ENCODE peak calls at places on chromosomes 5 and 9, in four cellular contexts. C is GM06990; J is naive thymus-derived CD4-positive, alpha-beta T cell; M is heart right ventricle. V is an unnamed sample. For H3K27me3, the result is how much of the 10 kb centered on the place peaks cover.

GRCh38 chr9:129483467-129484324 is 137.2 kb downstream of the C9orf50 start:
- DNase-seq in C (no peak), M (peak), J (no peak), V (peak)

GRCh38 chr5:159735749-159736660 is 180.3 kb upstream of the ADRA1B start:
- DNase-seq in J (no peak), M (no peak), C (no peak), V (no peak)

GRCh38 chr9:114486205-114486963 is 18.9 kb downstream of the WHRN start:
- DNase-seq in M (no peak), C (no peak), J (no peak), V (no peak)

GRCh38 chr5:132254321-132254977 is 3.0 kb upstream of the PDLIM4 start:
- DNase-seq in J (no peak), M (peak), C (no peak), V (no peak)

GRCh38 chr5:134917070-134917831 is 12.3 kb downstream of the PCBD2 start:
- DNase-seq in M (no peak), J (no peak), C (no peak), V (no peak)

GRCh38 chr5:159163700-159164044 is 45.7 kb downstream of the RNF145 start:
- DNase-seq in C (no peak), M (no peak), J (no peak), V (no peak)

GRCh38 chr9:72006481-72006880 is 53.9 kb downstream of the C9orf57 start:
- DNase-seq in C (no peak), M (no peak), J (no peak), V (no peak)

GRCh38 chr5:95284512-95285405 is at the start of gene MCTP1:
- DNase-seq in C (peak), J (no peak), M (no peak), V (peak)

DNA sequence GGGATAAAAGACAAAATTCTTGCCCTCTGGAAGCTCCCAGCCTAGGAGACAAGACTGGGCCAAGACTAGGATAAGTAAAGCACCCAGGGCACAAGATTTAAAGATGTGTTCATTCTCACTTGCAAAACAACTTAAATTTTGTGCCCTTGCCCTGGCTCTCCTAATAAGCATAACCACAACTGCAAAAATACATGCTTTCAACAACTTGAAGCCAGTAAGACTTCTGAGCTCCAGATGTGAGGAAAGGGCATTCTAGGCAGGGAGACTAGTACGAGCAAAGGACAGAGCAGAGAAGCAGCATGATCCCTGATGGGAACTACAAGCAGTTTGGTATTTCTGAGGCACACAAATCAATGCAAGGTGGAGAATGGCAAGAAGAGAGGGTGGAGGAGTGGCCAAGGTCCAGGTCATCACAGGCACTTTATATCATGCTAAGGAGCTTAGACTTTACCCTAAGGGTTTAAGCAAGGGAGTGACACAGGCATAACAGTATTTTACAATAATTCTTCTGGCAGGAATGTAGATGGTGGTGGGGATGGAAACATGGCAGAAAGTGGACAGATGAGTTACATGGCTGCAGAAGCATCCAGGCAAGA is 30.1 kb upstream of the SIL1 start:
- DNase-seq in J (no peak), M (no peak), C (no peak), V (no peak)
- H3K4me3 ChIP-seq in J (no peak), M (no peak), C (no peak), V (no peak)

GRCh38 chr9:130539473-130540223 is 39.7 kb upstream of the FUBP3 start:
- DNase-seq in J (no peak), M (no peak), C (no peak), V (no peak)

GRCh38 chr9:130535818-130536521 is 43.4 kb upstream of the FUBP3 start:
- DNase-seq in M (no peak), C (no peak), J (no peak), V (peak)

GRCh38 chr9:130541533-130541932 is 37.8 kb upstream of the FUBP3 start:
- DNase-seq in C (no peak), J (no peak), M (no peak), V (no peak)

GRCh38 chr9:130536594-130537215 is 42.7 kb upstream of the FUBP3 start:
- DNase-seq in C (no peak), J (no peak), M (no peak), V (no peak)

DNA sequence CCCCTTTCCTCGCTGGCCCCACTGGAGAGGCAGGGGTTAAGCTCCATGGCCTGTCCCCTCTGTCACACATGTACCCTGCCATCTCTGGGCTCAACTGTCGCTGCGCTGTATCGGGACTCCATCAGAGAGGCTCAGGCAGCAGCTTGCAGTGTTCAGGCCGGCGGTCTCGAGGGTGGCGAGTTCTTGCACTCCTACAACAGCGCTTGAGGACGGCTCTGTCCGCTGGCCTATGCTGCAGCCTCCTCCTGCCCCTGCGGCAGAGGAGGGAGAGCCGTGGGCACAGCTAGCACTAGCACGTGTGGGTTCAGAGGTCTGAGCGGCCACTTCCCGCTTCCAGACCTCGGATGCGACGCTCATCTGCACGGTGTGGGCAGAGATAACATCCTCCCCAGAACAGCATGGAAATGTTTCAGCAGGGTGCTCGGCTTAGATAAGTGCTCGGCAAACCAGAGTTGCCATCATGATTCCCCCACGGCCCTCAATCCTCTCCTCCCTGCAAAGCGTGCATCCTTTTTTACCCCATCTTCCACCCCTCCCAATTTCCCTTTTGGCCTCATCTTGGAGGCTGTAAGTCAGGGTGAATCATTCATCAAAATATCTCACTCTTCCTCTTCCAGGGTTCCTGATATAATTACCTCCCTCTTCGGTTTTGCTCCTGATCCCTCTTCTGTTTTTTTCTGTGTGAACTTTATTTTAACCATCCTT is 41.9 kb upstream of the FUBP3 start:
- DNase-seq in J (no peak), M (no peak), C (no peak), V (no peak)
- H3K27me3 ChIP-seq in J (under half), M (half or more), C (under half), V (under half)

DNA sequence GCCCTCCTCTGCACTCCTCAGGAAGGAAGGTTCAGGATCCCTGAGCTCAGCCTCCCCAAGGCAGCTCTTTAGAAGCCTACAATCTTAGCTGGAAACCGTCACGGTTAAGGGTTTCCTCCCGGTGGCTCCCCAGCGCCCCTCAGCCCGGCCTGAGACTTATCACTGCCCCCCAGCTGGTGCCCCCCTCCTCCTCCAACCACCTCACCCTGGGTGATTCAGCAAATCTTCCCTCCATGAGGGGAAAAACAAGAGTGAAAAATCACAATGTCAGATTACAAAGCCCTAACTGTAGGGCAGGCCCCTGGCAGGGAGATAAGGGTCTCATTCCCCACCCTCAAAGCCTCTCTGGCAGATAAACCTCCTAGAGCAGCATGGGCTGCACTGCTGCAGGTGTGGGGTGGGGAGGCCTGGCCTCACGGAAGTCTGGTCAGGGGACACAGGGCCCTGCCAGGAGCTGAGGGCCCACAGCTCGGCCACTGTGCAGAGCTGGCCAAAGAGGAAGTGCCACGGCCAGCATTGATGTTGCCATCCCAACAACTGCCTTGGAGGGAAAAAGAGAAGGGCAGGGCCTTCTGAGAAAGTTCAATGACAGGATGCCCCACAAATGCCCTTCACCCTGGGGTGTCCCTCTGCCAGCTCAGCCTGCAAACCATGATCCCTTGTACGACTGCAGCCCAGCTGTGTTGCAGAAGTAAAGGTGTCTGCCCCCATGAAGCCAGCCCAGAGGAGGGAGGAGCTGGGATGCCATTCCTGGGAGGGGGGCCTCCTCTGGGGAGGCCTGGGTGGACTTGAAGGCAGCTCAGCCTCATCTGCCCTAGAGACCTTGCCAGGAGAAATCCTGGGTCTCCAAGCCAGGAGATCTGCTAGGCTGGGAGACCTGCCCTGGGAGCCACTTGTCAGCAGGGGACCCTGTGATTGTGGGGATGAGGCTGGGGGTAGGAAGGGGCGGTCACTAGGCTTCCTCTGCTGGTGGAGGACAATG is 25.9 kb downstream of the GFI1B start:
- DNase-seq in C (no peak), M (no peak), J (no peak), V (no peak)
- H3K4me3 ChIP-seq in C (no peak), M (no peak), J (no peak), V (no peak)

GRCh38 chr5:88692979-88693932 is 189.7 kb downstream of the MEF2C start:
- DNase-seq in C (no peak), J (no peak), M (no peak), V (no peak)

GRCh38 chr5:88694087-88694703 is 188.8 kb downstream of the MEF2C start:
- DNase-seq in M (no peak), J (no peak), C (no peak), V (no peak)

GRCh38 chr5:88690619-88691560 is 192.1 kb downstream of the MEF2C start:
- DNase-seq in J (peak), M (peak), C (peak), V (peak)

GRCh38 chr5:88691945-88692868 is 190.8 kb downstream of the MEF2C start:
- DNase-seq in J (no peak), M (no peak), C (no peak), V (no peak)

DNA sequence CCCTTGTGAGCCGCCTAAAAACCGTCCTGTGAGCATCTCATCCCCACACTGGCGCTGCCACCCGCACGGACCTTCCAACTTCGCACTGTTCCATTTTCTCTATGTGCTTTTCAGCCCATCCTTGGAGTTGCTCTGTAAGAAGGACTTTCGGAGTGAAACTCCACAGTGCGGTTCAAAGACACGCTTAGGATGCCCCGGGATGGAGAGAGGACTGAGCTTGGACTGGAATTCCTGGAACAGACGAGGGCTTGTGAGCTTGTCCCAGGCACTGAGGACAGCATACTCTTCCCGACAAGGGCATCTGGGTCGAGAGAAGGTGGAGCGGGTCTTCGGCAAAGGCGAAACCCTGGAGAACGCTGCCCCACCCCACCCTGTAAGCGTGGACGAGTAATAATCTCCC is 187.8 kb downstream of the MEF2C start:
- DNase-seq in C (no peak), J (no peak), M (no peak), V (no peak)
- H3K27me3 ChIP-seq in C (under half), J (under half), M (half or more), V (under half)

DNA sequence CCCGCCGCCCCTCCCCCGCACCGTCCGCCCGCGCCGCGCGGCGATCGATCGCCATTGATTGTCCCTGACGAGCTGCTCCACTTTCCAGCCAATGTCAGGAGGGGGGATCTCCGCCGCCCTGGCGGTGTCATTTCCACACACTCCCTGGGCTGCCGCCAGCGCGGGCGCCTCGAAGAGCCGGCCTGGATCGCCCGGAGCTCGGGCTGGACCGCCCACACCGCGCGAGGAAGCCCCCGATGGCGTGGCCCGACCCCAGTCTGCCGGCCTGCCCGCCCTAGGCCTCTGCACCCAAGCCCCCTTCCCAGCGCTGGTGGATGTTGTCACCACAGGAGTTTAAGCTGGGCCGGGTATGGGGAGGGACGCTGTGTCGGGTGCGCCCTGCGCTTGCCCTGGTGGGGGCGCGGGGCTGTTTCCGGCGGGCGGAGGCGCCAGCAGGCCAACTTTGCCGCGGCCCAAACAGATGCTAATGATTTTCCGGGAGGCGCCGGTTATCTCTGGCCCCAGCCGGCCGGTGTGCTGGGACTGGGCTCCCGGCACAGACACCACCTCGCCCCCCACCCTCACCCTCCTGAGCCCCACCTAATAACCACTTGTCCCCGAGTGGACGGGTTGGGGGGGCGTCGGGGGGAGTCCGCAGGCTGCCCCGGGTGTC is 10.6 kb upstream of the CXXC5 start:
- DNase-seq in C (peak), J (peak), M (peak), V (peak)
- H3K4me3 ChIP-seq in C (peak), J (peak), M (peak), V (peak)

DNA sequence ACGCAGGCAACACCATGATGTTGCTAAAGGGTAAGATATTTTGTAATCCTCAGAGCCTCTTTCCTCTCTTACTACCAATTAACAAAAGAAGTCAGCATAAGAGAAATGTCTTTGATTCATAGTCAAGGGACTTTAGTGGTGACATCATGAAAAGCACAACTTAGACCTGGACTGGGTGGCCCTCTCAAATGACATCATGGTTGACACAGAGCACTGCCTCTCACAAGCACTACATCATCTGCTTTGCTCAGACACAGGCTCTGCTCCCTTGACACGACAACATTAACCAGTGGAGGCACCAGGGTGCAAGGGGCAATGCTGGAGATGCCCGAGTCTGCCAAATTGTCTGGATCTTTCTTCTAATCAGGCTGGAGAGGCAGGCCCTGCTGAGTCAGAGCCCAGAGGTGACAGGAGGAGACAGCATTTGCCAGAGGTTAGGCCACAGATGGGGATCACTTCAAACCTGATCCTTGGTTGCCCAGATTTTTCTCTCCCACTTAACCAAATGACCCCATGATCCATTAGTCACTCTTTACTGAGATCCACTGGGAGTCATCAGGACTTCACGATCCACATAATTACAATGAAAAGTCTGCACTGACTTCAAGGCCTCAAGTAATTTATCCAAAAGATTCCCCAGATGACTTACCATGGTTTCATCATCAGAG is 174.4 kb downstream of the SLIT3 start:
- DNase-seq in C (no peak), M (no peak), J (no peak), V (no peak)
- H3K27me3 ChIP-seq in C (under half), M (under half), J (under half), V (under half)

GRCh38 chr9:125646222-125647100 is 60.5 kb downstream of the MAPKAP1 start:
- DNase-seq in C (peak), M (no peak), J (no peak), V (no peak)
- H3K4me3 ChIP-seq in C (peak), M (no peak), J (peak), V (no peak)

GRCh38 chr9:97788763-97789663 is 64.0 kb upstream of the FOXE1 start:
- DNase-seq in M (no peak), J (no peak), C (no peak), V (no peak)
- H3K27me3 ChIP-seq in M (under half), J (under half), C (under half), V (under half)

DNA sequence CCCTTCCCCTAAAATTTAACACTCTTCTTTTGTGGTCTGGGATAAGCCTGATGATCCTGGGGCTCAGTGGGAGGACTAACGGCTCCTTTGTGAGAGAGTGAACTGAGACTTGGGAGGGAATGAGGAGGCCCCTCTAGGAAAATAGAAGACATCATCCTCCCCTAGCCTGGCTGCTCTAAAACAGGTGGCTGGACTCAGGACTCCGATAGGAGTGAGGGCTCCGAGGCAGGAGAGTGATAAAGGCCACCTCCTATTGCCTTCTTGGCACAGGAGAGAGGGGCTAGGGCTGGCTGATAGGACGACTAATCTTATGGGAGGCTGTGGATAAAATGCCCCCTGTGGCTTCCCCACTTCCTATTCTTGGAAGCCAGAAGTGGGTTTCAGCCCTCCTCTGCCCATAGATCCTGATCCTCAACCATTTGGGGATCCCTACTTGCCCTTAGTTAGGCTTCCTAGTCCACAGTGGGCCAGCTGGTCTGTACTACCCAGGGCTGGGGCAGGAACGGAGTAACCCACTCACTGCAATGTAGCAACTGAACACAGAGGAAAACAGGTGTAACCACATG is 1.4 kb downstream of the AQP3 start:
- DNase-seq in M (no peak), C (no peak), J (no peak), V (no peak)
- H3K4me3 ChIP-seq in M (no peak), C (no peak), J (peak), V (no peak)

GRCh38 chr9:127924736-127925444 is 5.7 kb downstream of the PIP5KL1 start:
- DNase-seq in C (no peak), M (no peak), J (no peak), V (no peak)
- H3K27me3 ChIP-seq in C (under half), M (under half), J (under half), V (under half)

V was measured in HAP-1.